ENCODE peak calls at places on chromosomes 5 and 9, in eight cellular contexts. One of them, this sample, is unnamed.

GRCh38 chr9:114894801-114895433 is 35.5 kb downstream of the TNFSF8 start:
- DNase-seq in GM18507: no peak
- DNase-seq in head of caudate nucleus: no peak
- DNase-seq in sigmoid colon: no peak
- DNase-seq in heart right ventricle: peak; percentile 29
- DNase-seq in stimulated activated CD8-positive, alpha-beta memory T cell treated with anti-CD3 and anti-CD28 coated beads, Interleukin-4, amount 100 ng/mL, for 4 hours: no peak
- DNase-seq in iris pigment epithelial cell: peak; percentile 97
- DNase-seq in SK-MEL-5: peak; percentile 89
- DNase-seq in this sample: peak; percentile 66

GRCh38 chr5:85814596-85814995 is 803.1 kb upstream of the COX7C start:
- DNase-seq in GM18507: no peak
- DNase-seq in head of caudate nucleus: no peak
- DNase-seq in sigmoid colon: no peak
- DNase-seq in heart right ventricle: no peak
- DNase-seq in stimulated activated CD8-positive, alpha-beta memory T cell treated with anti-CD3 and anti-CD28 coated beads, Interleukin-4, amount 100 ng/mL, for 4 hours: no peak
- DNase-seq in iris pigment epithelial cell: no peak
- DNase-seq in SK-MEL-5: no peak
- DNase-seq in this sample: no peak

GRCh38 chr5:7855611-7856010 is 4.7 kb upstream of the CFAP90 start:
- DNase-seq in GM18507: no peak
- DNase-seq in head of caudate nucleus: no peak
- DNase-seq in sigmoid colon: no peak
- DNase-seq in heart right ventricle: no peak
- DNase-seq in stimulated activated CD8-positive, alpha-beta memory T cell treated with anti-CD3 and anti-CD28 coated beads, Interleukin-4, amount 100 ng/mL, for 4 hours: no peak
- DNase-seq in iris pigment epithelial cell: no peak
- DNase-seq in SK-MEL-5: no peak
- DNase-seq in this sample: no peak

GRCh38 chr9:94952553-94953373 is 226.3 kb downstream of the AOPEP start:
- DNase-seq in GM18507: peak; percentile 9
- DNase-seq in head of caudate nucleus: peak; percentile 57
- DNase-seq in sigmoid colon: no peak
- DNase-seq in heart right ventricle: peak; percentile 69
- DNase-seq in stimulated activated CD8-positive, alpha-beta memory T cell treated with anti-CD3 and anti-CD28 coated beads, Interleukin-4, amount 100 ng/mL, for 4 hours: no peak
- DNase-seq in iris pigment epithelial cell: no peak
- DNase-seq in SK-MEL-5: no peak
- DNase-seq in this sample: peak; percentile 22

GRCh38 chr5:11346336-11346735 is 557.9 kb downstream of the CTNND2 start:
- DNase-seq in GM18507: no peak
- DNase-seq in head of caudate nucleus: no peak
- DNase-seq in sigmoid colon: no peak
- DNase-seq in heart right ventricle: no peak
- DNase-seq in stimulated activated CD8-positive, alpha-beta memory T cell treated with anti-CD3 and anti-CD28 coated beads, Interleukin-4, amount 100 ng/mL, for 4 hours: no peak
- DNase-seq in iris pigment epithelial cell: no peak
- DNase-seq in SK-MEL-5: no peak
- DNase-seq in this sample: no peak

GRCh38 chr5:175873090-175873454 is 1.7 kb downstream of the CPLX2 start:
- DNase-seq in GM18507: no peak
- DNase-seq in head of caudate nucleus: peak; percentile 80
- DNase-seq in sigmoid colon: no peak
- DNase-seq in heart right ventricle: no peak
- DNase-seq in stimulated activated CD8-positive, alpha-beta memory T cell treated with anti-CD3 and anti-CD28 coated beads, Interleukin-4, amount 100 ng/mL, for 4 hours: no peak
- DNase-seq in iris pigment epithelial cell: peak; percentile 14
- DNase-seq in SK-MEL-5: peak; percentile 37
- DNase-seq in this sample: peak; percentile 22

GRCh38 chr9:70101265-70101664 is 57.6 kb downstream of the MAMDC2 start:
- DNase-seq in GM18507: no peak
- DNase-seq in head of caudate nucleus: no peak
- DNase-seq in sigmoid colon: no peak
- DNase-seq in heart right ventricle: no peak
- DNase-seq in stimulated activated CD8-positive, alpha-beta memory T cell treated with anti-CD3 and anti-CD28 coated beads, Interleukin-4, amount 100 ng/mL, for 4 hours: no peak
- DNase-seq in iris pigment epithelial cell: peak; percentile 87
- DNase-seq in SK-MEL-5: no peak
- DNase-seq in this sample: no peak

GRCh38 chr9:127919253-127919815 is 2.5 kb upstream of the ST6GALNAC4 start:
- DNase-seq in GM18507: no peak
- DNase-seq in head of caudate nucleus: peak; percentile 84
- DNase-seq in sigmoid colon: peak; percentile 96
- DNase-seq in heart right ventricle: peak; percentile 76
- DNase-seq in stimulated activated CD8-positive, alpha-beta memory T cell treated with anti-CD3 and anti-CD28 coated beads, Interleukin-4, amount 100 ng/mL, for 4 hours: no peak
- DNase-seq in iris pigment epithelial cell: peak; percentile 99
- DNase-seq in SK-MEL-5: no peak
- DNase-seq in this sample: no peak

GRCh38 chr5:68239485-68239884 is 23.9 kb downstream of the PIK3R1 start:
- DNase-seq in GM18507: no peak
- DNase-seq in head of caudate nucleus: peak; percentile 80
- DNase-seq in sigmoid colon: peak; percentile 95
- DNase-seq in heart right ventricle: peak; percentile 76
- DNase-seq in stimulated activated CD8-positive, alpha-beta memory T cell treated with anti-CD3 and anti-CD28 coated beads, Interleukin-4, amount 100 ng/mL, for 4 hours: peak; percentile 63
- DNase-seq in iris pigment epithelial cell: peak; percentile 87
- DNase-seq in SK-MEL-5: peak; percentile 99
- DNase-seq in this sample: peak; percentile 82

GRCh38 chr5:146919304-146919703 is 40.7 kb upstream of the PPP2R2B start:
- DNase-seq in GM18507: no peak
- DNase-seq in head of caudate nucleus: no peak
- DNase-seq in sigmoid colon: no peak
- DNase-seq in heart right ventricle: no peak
- DNase-seq in stimulated activated CD8-positive, alpha-beta memory T cell treated with anti-CD3 and anti-CD28 coated beads, Interleukin-4, amount 100 ng/mL, for 4 hours: no peak
- DNase-seq in iris pigment epithelial cell: no peak
- DNase-seq in SK-MEL-5: no peak
- DNase-seq in this sample: no peak

GRCh38 chr9:99285965-99286364 is 63.9 kb downstream of the SEC61B start:
- DNase-seq in GM18507: no peak
- DNase-seq in head of caudate nucleus: no peak
- DNase-seq in sigmoid colon: no peak
- DNase-seq in heart right ventricle: no peak
- DNase-seq in stimulated activated CD8-positive, alpha-beta memory T cell treated with anti-CD3 and anti-CD28 coated beads, Interleukin-4, amount 100 ng/mL, for 4 hours: no peak
- DNase-seq in iris pigment epithelial cell: no peak
- DNase-seq in SK-MEL-5: no peak
- DNase-seq in this sample: no peak

GRCh38 chr5:33362915-33363314 is 77.8 kb upstream of the TARS1 start:
- DNase-seq in GM18507: no peak
- DNase-seq in head of caudate nucleus: no peak
- DNase-seq in sigmoid colon: peak; percentile 77
- DNase-seq in heart right ventricle: peak; percentile 36
- DNase-seq in stimulated activated CD8-positive, alpha-beta memory T cell treated with anti-CD3 and anti-CD28 coated beads, Interleukin-4, amount 100 ng/mL, for 4 hours: no peak
- DNase-seq in iris pigment epithelial cell: peak; percentile 61
- DNase-seq in SK-MEL-5: no peak
- DNase-seq in this sample: no peak

GRCh38 chr9:133664651-133665050 is 28.5 kb downstream of the DBH start:
- DNase-seq in GM18507: no peak
- DNase-seq in head of caudate nucleus: no peak
- DNase-seq in sigmoid colon: no peak
- DNase-seq in heart right ventricle: no peak
- DNase-seq in stimulated activated CD8-positive, alpha-beta memory T cell treated with anti-CD3 and anti-CD28 coated beads, Interleukin-4, amount 100 ng/mL, for 4 hours: no peak
- DNase-seq in iris pigment epithelial cell: no peak
- DNase-seq in SK-MEL-5: no peak
- DNase-seq in this sample: no peak

GRCh38 chr5:149777382-149777781 is 47.3 kb downstream of the PPARGC1B start:
- DNase-seq in GM18507: no peak
- DNase-seq in head of caudate nucleus: no peak
- DNase-seq in sigmoid colon: peak; percentile 95
- DNase-seq in heart right ventricle: peak; percentile 68
- DNase-seq in stimulated activated CD8-positive, alpha-beta memory T cell treated with anti-CD3 and anti-CD28 coated beads, Interleukin-4, amount 100 ng/mL, for 4 hours: no peak
- DNase-seq in iris pigment epithelial cell: no peak
- DNase-seq in SK-MEL-5: no peak
- DNase-seq in this sample: no peak

This sample was measured in activated CD4-positive, alpha-beta memory T cell treated with anti-CD3 and anti-CD28 coated beads, Interleukin-2, amount 10 ng/mL, durations not matched to agents 7 days and 5 days.